ENCODE peak calls at places on chromosomes 2 and 18, in nine cellular contexts. One of them, this sample, is unnamed. For H3K4me1, the result is how much of the 10 kb centered on the place peaks cover.

GRCh38 chr2:209547726-209548125 is 123.9 kb downstream of the MAP2 start:
- DNase-seq in breast epithelium: no peak
- DNase-seq in IMR-90: no peak
- DNase-seq in adrenal gland: no peak
- DNase-seq in body of pancreas: no peak
- DNase-seq in stomach: no peak
- DNase-seq in suprapubic skin: no peak
- DNase-seq in transverse colon: no peak
- DNase-seq in Peyer's patch: no peak
- DNase-seq in this sample: no peak

GRCh38 chr2:241443486-241444223 is 64.7 kb downstream of the STK25 start:
- DNase-seq in breast epithelium: peak
- DNase-seq in IMR-90: peak
- DNase-seq in adrenal gland: no peak
- DNase-seq in body of pancreas: no peak
- DNase-seq in stomach: peak
- DNase-seq in suprapubic skin: no peak
- DNase-seq in transverse colon: peak
- DNase-seq in Peyer's patch: peak
- DNase-seq in this sample: peak

GRCh38 chr2:12463189-12463588 is 253.5 kb upstream of the TRIB2 start:
- DNase-seq in breast epithelium: no peak
- DNase-seq in IMR-90: no peak
- DNase-seq in adrenal gland: no peak
- DNase-seq in body of pancreas: no peak
- DNase-seq in stomach: no peak
- DNase-seq in suprapubic skin: no peak
- DNase-seq in transverse colon: no peak
- DNase-seq in Peyer's patch: no peak
- DNase-seq in this sample: no peak

GRCh38 chr2:163670929-163671328 is 64.9 kb downstream of the FIGN start:
- DNase-seq in breast epithelium: no peak
- DNase-seq in IMR-90: no peak
- DNase-seq in adrenal gland: no peak
- DNase-seq in body of pancreas: no peak
- DNase-seq in stomach: no peak
- DNase-seq in suprapubic skin: no peak
- DNase-seq in transverse colon: no peak
- DNase-seq in Peyer's patch: no peak
- DNase-seq in this sample: no peak

GRCh38 chr2:155665704-155666103 is 666.8 kb downstream of the NR4A2 start:
- DNase-seq in breast epithelium: no peak
- DNase-seq in IMR-90: no peak
- DNase-seq in adrenal gland: no peak
- DNase-seq in body of pancreas: no peak
- DNase-seq in stomach: no peak
- DNase-seq in suprapubic skin: no peak
- DNase-seq in transverse colon: no peak
- DNase-seq in Peyer's patch: no peak
- DNase-seq in this sample: no peak

GRCh38 chr2:42385225-42385624 is 24.2 kb upstream of the COX7A2L start:
- DNase-seq in breast epithelium: no peak
- DNase-seq in IMR-90: peak
- DNase-seq in adrenal gland: peak
- DNase-seq in body of pancreas: no peak
- DNase-seq in stomach: no peak
- DNase-seq in suprapubic skin: no peak
- DNase-seq in transverse colon: peak
- DNase-seq in Peyer's patch: no peak
- DNase-seq in this sample: no peak

GRCh38 chr2:38146302-38146916 is 70.5 kb upstream of the CYP1B1 start:
- DNase-seq in breast epithelium: peak
- DNase-seq in IMR-90: peak
- DNase-seq in adrenal gland: peak
- DNase-seq in body of pancreas: peak
- DNase-seq in stomach: no peak
- DNase-seq in suprapubic skin: no peak
- DNase-seq in transverse colon: peak
- DNase-seq in Peyer's patch: no peak
- DNase-seq in this sample: no peak

GRCh38 chr2:34104601-34105000 is 505.5 kb upstream of the FAM98A start:
- DNase-seq in breast epithelium: no peak
- DNase-seq in IMR-90: peak
- DNase-seq in adrenal gland: no peak
- DNase-seq in body of pancreas: no peak
- DNase-seq in stomach: no peak
- DNase-seq in suprapubic skin: no peak
- DNase-seq in transverse colon: no peak
- DNase-seq in Peyer's patch: no peak
- DNase-seq in this sample: no peak

GRCh38 chr18:68714356-68714706 is 577 bp downstream of the TMX3 start:
- DNase-seq in breast epithelium: no peak
- DNase-seq in IMR-90: no peak
- DNase-seq in adrenal gland: peak
- DNase-seq in body of pancreas: no peak
- DNase-seq in stomach: no peak
- DNase-seq in suprapubic skin: no peak
- DNase-seq in transverse colon: peak
- DNase-seq in Peyer's patch: peak
- DNase-seq in this sample: no peak

DNA sequence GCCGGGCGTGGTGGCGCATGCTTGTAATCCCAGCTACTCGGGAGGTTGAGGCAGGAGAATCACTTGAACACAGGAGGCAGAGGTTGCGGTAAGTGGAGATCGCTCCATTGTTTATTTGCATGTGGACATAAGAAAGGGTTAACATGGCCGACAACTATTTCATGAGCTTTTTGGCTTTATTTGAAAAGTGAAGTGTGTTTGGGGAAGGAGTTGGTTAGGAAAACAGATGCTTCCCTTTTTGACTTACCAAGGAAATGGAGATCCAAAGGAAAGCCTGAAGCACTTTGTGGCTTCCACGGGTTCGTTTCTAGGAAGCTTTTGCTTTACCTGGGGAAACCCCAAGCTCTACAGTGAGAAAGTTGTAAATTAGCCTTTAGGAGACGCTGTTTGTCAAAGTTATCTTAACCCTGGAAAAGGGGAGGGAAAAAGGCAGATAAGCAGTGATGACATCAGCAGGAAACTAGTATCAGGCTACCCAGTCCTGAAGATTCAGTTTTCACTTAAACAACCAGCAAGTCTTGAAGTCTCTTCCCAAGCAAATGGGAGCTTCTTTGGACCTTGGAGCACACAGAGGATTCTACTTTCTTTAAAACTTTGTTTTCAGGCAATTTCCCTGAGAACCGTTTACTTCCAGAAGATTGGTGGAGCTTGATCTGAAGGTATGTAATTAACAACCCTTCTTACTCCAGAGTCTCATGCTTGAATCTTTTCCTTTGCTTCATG is at the start of gene CASP10:
- DNase-seq in breast epithelium: no peak
- DNase-seq in IMR-90: peak
- DNase-seq in adrenal gland: no peak
- DNase-seq in body of pancreas: peak
- DNase-seq in stomach: peak
- DNase-seq in suprapubic skin: no peak
- DNase-seq in transverse colon: peak
- DNase-seq in Peyer's patch: no peak
- DNase-seq in this sample: no peak
- TF ChIP-seq POLR2A in breast epithelium: no peak
- TF ChIP-seq POLR2A in IMR-90: no peak
- TF ChIP-seq POLR2A in adrenal gland: peak
- TF ChIP-seq POLR2A in body of pancreas: peak
- TF ChIP-seq POLR2A in stomach: no peak
- TF ChIP-seq POLR2A in suprapubic skin: no peak
- TF ChIP-seq POLR2A in transverse colon: peak
- TF ChIP-seq POLR2A in Peyer's patch: peak
- TF ChIP-seq POLR2A in this sample: no peak

GRCh38 chr2:46117994-46118393 is 179.2 kb upstream of the EPAS1 start:
- DNase-seq in breast epithelium: no peak
- DNase-seq in IMR-90: no peak
- DNase-seq in adrenal gland: no peak
- DNase-seq in body of pancreas: no peak
- DNase-seq in stomach: no peak
- DNase-seq in suprapubic skin: no peak
- DNase-seq in transverse colon: no peak
- DNase-seq in Peyer's patch: no peak
- DNase-seq in this sample: no peak
- H3K4me1 ChIP-seq in breast epithelium: under half
- H3K4me1 ChIP-seq in IMR-90: under half
- H3K4me1 ChIP-seq in adrenal gland: under half
- H3K4me1 ChIP-seq in body of pancreas: under half
- H3K4me1 ChIP-seq in stomach: under half
- H3K4me1 ChIP-seq in suprapubic skin: under half
- H3K4me1 ChIP-seq in transverse colon: under half
- H3K4me1 ChIP-seq in Peyer's patch: under half
- H3K4me1 ChIP-seq in this sample: under half

GRCh38 chr2:74560591-74560990 is 6.1 kb downstream of the DOK1 start:
- DNase-seq in breast epithelium: peak
- DNase-seq in IMR-90: no peak
- DNase-seq in adrenal gland: no peak
- DNase-seq in body of pancreas: no peak
- DNase-seq in stomach: no peak
- DNase-seq in suprapubic skin: no peak
- DNase-seq in transverse colon: no peak
- DNase-seq in Peyer's patch: no peak
- DNase-seq in this sample: no peak
- TF ChIP-seq POLR2A in breast epithelium: no peak
- TF ChIP-seq POLR2A in IMR-90: no peak
- TF ChIP-seq POLR2A in adrenal gland: no peak
- TF ChIP-seq POLR2A in body of pancreas: no peak
- TF ChIP-seq POLR2A in stomach: no peak
- TF ChIP-seq POLR2A in suprapubic skin: no peak
- TF ChIP-seq POLR2A in transverse colon: no peak
- TF ChIP-seq POLR2A in Peyer's patch: no peak
- TF ChIP-seq POLR2A in this sample: no peak

DNA sequence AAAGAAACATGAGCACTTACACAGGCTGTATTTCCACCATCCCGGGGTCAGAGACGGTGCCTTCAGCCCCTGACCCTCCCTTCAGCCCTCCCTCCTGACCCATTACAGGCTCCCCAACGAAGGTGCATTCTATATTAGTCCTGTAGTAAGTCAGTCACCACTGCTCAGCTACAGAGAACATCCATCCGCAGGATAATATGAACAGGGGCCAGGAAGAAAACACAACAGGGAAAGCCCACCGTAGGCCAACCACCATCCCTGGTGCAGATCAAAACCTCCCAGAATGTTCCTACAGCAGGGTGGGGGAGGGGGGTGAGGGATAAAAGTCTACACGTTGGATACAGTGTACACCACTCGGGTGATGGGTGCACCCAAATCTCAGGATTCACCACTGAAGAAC is 15.1 kb downstream of the PXDN start:
- DNase-seq in breast epithelium: peak
- DNase-seq in IMR-90: no peak
- DNase-seq in adrenal gland: no peak
- DNase-seq in body of pancreas: no peak
- DNase-seq in stomach: peak
- DNase-seq in suprapubic skin: peak
- DNase-seq in transverse colon: no peak
- DNase-seq in Peyer's patch: peak
- DNase-seq in this sample: no peak
- H3K4me1 ChIP-seq in breast epithelium: under half
- H3K4me1 ChIP-seq in IMR-90: under half
- H3K4me1 ChIP-seq in adrenal gland: under half
- H3K4me1 ChIP-seq in body of pancreas: under half
- H3K4me1 ChIP-seq in stomach: under half
- H3K4me1 ChIP-seq in suprapubic skin: under half
- H3K4me1 ChIP-seq in transverse colon: under half
- H3K4me1 ChIP-seq in Peyer's patch: under half
- H3K4me1 ChIP-seq in this sample: under half

GRCh38 chr18:74216661-74217110 is 68.4 kb downstream of the TIMM21 start:
- DNase-seq in breast epithelium: no peak
- DNase-seq in IMR-90: no peak
- DNase-seq in adrenal gland: no peak
- DNase-seq in body of pancreas: no peak
- DNase-seq in stomach: no peak
- DNase-seq in suprapubic skin: no peak
- DNase-seq in transverse colon: no peak
- DNase-seq in Peyer's patch: no peak
- DNase-seq in this sample: no peak

GRCh38 chr18:74215863-74216262 is 67.5 kb downstream of the TIMM21 start:
- DNase-seq in breast epithelium: no peak
- DNase-seq in IMR-90: no peak
- DNase-seq in adrenal gland: no peak
- DNase-seq in body of pancreas: no peak
- DNase-seq in stomach: no peak
- DNase-seq in suprapubic skin: no peak
- DNase-seq in transverse colon: no peak
- DNase-seq in Peyer's patch: no peak
- DNase-seq in this sample: no peak

GRCh38 chr18:74219056-74219455 is 70.7 kb downstream of the TIMM21 start:
- DNase-seq in breast epithelium: no peak
- DNase-seq in IMR-90: no peak
- DNase-seq in adrenal gland: no peak
- DNase-seq in body of pancreas: no peak
- DNase-seq in stomach: no peak
- DNase-seq in suprapubic skin: no peak
- DNase-seq in transverse colon: no peak
- DNase-seq in Peyer's patch: no peak
- DNase-seq in this sample: no peak

GRCh38 chr18:74221081-74221480 is 70.7 kb downstream of the CYB5A start:
- DNase-seq in breast epithelium: no peak
- DNase-seq in IMR-90: no peak
- DNase-seq in adrenal gland: no peak
- DNase-seq in body of pancreas: no peak
- DNase-seq in stomach: no peak
- DNase-seq in suprapubic skin: no peak
- DNase-seq in transverse colon: no peak
- DNase-seq in Peyer's patch: no peak
- DNase-seq in this sample: no peak

DNA sequence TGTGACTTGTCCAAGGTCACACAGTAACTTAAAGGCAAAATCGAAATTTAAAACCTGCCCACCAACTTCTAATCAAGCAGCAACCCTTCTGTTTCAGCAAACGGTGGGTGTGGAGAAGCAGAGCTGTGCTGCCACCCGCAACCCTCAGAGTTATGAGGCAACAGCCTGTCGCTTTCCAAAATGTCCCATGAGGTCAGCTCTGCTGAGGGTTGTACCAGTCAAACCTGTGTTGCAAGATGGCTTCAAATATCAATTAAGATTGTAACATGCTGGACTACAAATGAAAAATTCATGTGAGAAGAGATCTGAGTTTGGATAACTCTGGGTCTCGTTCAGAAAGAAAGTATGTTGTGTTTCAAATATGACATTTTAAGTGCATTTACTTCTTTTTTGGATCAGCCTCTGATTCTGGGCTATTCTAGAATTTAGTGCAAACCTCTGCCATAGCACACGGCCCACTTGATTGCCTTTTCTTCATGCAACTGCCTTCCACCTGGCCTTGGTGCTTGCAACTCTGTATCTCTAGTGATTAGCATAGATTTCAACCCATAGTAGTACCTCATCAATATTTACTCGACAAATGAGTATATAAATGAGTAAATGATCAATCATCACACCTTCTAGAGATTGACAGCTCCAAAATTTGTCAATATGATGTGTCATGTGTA is 69.3 kb downstream of the TIMM21 start:
- DNase-seq in breast epithelium: peak
- DNase-seq in IMR-90: no peak
- DNase-seq in adrenal gland: no peak
- DNase-seq in body of pancreas: peak
- DNase-seq in stomach: peak
- DNase-seq in suprapubic skin: no peak
- DNase-seq in transverse colon: no peak
- DNase-seq in Peyer's patch: no peak
- DNase-seq in this sample: no peak
- TF ChIP-seq POLR2A in breast epithelium: no peak
- TF ChIP-seq POLR2A in IMR-90: no peak
- TF ChIP-seq POLR2A in adrenal gland: no peak
- TF ChIP-seq POLR2A in body of pancreas: peak
- TF ChIP-seq POLR2A in stomach: no peak
- TF ChIP-seq POLR2A in suprapubic skin: no peak
- TF ChIP-seq POLR2A in transverse colon: no peak
- TF ChIP-seq POLR2A in Peyer's patch: no peak
- TF ChIP-seq POLR2A in this sample: no peak